ENCODE peak calls at places on chromosomes 12 and 14, in nine cellular contexts. One of them, this sample, is unnamed.
A peak's percentile ranks its signal among the peaks of the same experiment; 100 is the strongest.

GRCh38 chr14:105980224-105980623 is 453.8 kb downstream of the TMEM121 start:
- DNase-seq in mucosa of gallbladder: no peak
- DNase-seq in MCF 10A: no peak
- DNase-seq in HS-27A: no peak
- DNase-seq in germinal center: no peak
- DNase-seq in Right ventricle myocardium inferior: no peak
- DNase-seq in CD8-positive, alpha-beta T cell: no peak
- DNase-seq in ureter: no peak
- DNase-seq in RWPE1: no peak
- DNase-seq in this sample: peak; percentile 14

GRCh38 chr14:74190910-74191575 is 48.2 kb upstream of the VSX2 start:
- DNase-seq in mucosa of gallbladder: no peak
- DNase-seq in MCF 10A: no peak
- DNase-seq in HS-27A: no peak
- DNase-seq in germinal center: no peak
- DNase-seq in Right ventricle myocardium inferior: no peak
- DNase-seq in CD8-positive, alpha-beta T cell: no peak
- DNase-seq in ureter: no peak
- DNase-seq in RWPE1: no peak
- DNase-seq in this sample: no peak

GRCh38 chr12:107144990-107145389 is 51.6 kb upstream of the CRY1 start:
- DNase-seq in mucosa of gallbladder: no peak
- DNase-seq in MCF 10A: no peak
- DNase-seq in HS-27A: no peak
- DNase-seq in germinal center: no peak
- DNase-seq in Right ventricle myocardium inferior: no peak
- DNase-seq in CD8-positive, alpha-beta T cell: no peak
- DNase-seq in ureter: no peak
- DNase-seq in RWPE1: peak; percentile 23
- DNase-seq in this sample: no peak

GRCh38 chr14:20553024-20553423 is 7.8 kb downstream of the RNASE9 start:
- DNase-seq in mucosa of gallbladder: no peak
- DNase-seq in MCF 10A: no peak
- DNase-seq in HS-27A: no peak
- DNase-seq in germinal center: no peak
- DNase-seq in Right ventricle myocardium inferior: no peak
- DNase-seq in CD8-positive, alpha-beta T cell: no peak
- DNase-seq in ureter: no peak
- DNase-seq in RWPE1: no peak
- DNase-seq in this sample: no peak

GRCh38 chr12:129052373-129052772 is 199.1 kb downstream of the GLT1D1 start:
- DNase-seq in mucosa of gallbladder: no peak
- DNase-seq in MCF 10A: no peak
- DNase-seq in HS-27A: no peak
- DNase-seq in germinal center: no peak
- DNase-seq in Right ventricle myocardium inferior: no peak
- DNase-seq in CD8-positive, alpha-beta T cell: no peak
- DNase-seq in ureter: no peak
- DNase-seq in RWPE1: no peak
- DNase-seq in this sample: no peak

GRCh38 chr14:94775875-94776217 is 5.9 kb upstream of the GSC start:
- DNase-seq in mucosa of gallbladder: no peak
- DNase-seq in MCF 10A: peak; percentile 17
- DNase-seq in HS-27A: no peak
- DNase-seq in germinal center: no peak
- DNase-seq in Right ventricle myocardium inferior: no peak
- DNase-seq in CD8-positive, alpha-beta T cell: no peak
- DNase-seq in ureter: no peak
- DNase-seq in RWPE1: peak; percentile 34
- DNase-seq in this sample: peak; percentile 69

GRCh38 chr14:64329149-64329548 is 35.0 kb upstream of the ESR2 start:
- DNase-seq in mucosa of gallbladder: no peak
- DNase-seq in MCF 10A: no peak
- DNase-seq in HS-27A: no peak
- DNase-seq in germinal center: no peak
- DNase-seq in Right ventricle myocardium inferior: no peak
- DNase-seq in CD8-positive, alpha-beta T cell: no peak
- DNase-seq in ureter: no peak
- DNase-seq in RWPE1: no peak
- DNase-seq in this sample: no peak

GRCh38 chr12:115407723-115408122 is 723.7 kb upstream of the TBX3 start:
- DNase-seq in mucosa of gallbladder: no peak
- DNase-seq in MCF 10A: no peak
- DNase-seq in HS-27A: no peak
- DNase-seq in germinal center: no peak
- DNase-seq in Right ventricle myocardium inferior: no peak
- DNase-seq in CD8-positive, alpha-beta T cell: no peak
- DNase-seq in ureter: no peak
- DNase-seq in RWPE1: no peak
- DNase-seq in this sample: no peak

GRCh38 chr12:57732726-57733593 is 5.6 kb downstream of the AGAP2 start:
- DNase-seq in mucosa of gallbladder: no peak
- DNase-seq in MCF 10A: no peak
- DNase-seq in HS-27A: no peak
- DNase-seq in germinal center: no peak
- DNase-seq in Right ventricle myocardium inferior: no peak
- DNase-seq in CD8-positive, alpha-beta T cell: no peak
- DNase-seq in ureter: no peak
- DNase-seq in RWPE1: no peak
- DNase-seq in this sample: no peak

GRCh38 chr12:108193922-108194321 is 64.8 kb downstream of the WSCD2 start:
- DNase-seq in mucosa of gallbladder: peak; percentile 16
- DNase-seq in MCF 10A: peak; percentile 45
- DNase-seq in HS-27A: no peak
- DNase-seq in germinal center: peak; percentile 57
- DNase-seq in Right ventricle myocardium inferior: no peak
- DNase-seq in CD8-positive, alpha-beta T cell: no peak
- DNase-seq in ureter: no peak
- DNase-seq in RWPE1: peak; percentile 54
- DNase-seq in this sample: peak; percentile 32

GRCh38 chr12:52370906-52371608 is 3.8 kb upstream of the KRT85 start:
- DNase-seq in mucosa of gallbladder: peak; percentile 72
- DNase-seq in MCF 10A: no peak
- DNase-seq in HS-27A: no peak
- DNase-seq in germinal center: no peak
- DNase-seq in Right ventricle myocardium inferior: peak; percentile 54
- DNase-seq in CD8-positive, alpha-beta T cell: no peak
- DNase-seq in ureter: peak; percentile 65
- DNase-seq in RWPE1: no peak
- DNase-seq in this sample: no peak

GRCh38 chr12:96047621-96048211 is 12.3 kb upstream of the LTA4H start:
- DNase-seq in mucosa of gallbladder: peak; percentile 30
- DNase-seq in MCF 10A: peak; percentile 94
- DNase-seq in HS-27A: peak; percentile 51
- DNase-seq in germinal center: no peak
- DNase-seq in Right ventricle myocardium inferior: no peak
- DNase-seq in CD8-positive, alpha-beta T cell: no peak
- DNase-seq in ureter: peak; percentile 50
- DNase-seq in RWPE1: peak; percentile 89
- DNase-seq in this sample: no peak

GRCh38 chr12:95218852-95219171 is 1.2 kb downstream of the VEZT start:
- DNase-seq in mucosa of gallbladder: peak; percentile 11
- DNase-seq in MCF 10A: peak; percentile 50
- DNase-seq in HS-27A: no peak
- DNase-seq in germinal center: peak; percentile 46
- DNase-seq in Right ventricle myocardium inferior: no peak
- DNase-seq in CD8-positive, alpha-beta T cell: no peak
- DNase-seq in ureter: no peak
- DNase-seq in RWPE1: no peak
- DNase-seq in this sample: peak; percentile 60

This sample was measured in RKO.